ENCODE peak calls at places on chromosomes 12 and 14, in five cellular contexts. One of them, this sample, is unnamed. For H3K4me1, the result is how much of the 10 kb centered on the place peaks cover.

GRCh38 chr12:23756416-23756815 is 193.1 kb downstream of the SOX5 start:
- DNase-seq in SK-N-SH: no peak
- DNase-seq in K562: no peak
- DNase-seq in Panc1: no peak
- DNase-seq in endothelial cell of umbilical vein: no peak
- DNase-seq in this sample: no peak

GRCh38 chr12:106841471-106842302 is 67.2 kb downstream of the RIC8B start:
- DNase-seq in SK-N-SH: peak
- DNase-seq in K562: peak
- DNase-seq in Panc1: no peak
- DNase-seq in endothelial cell of umbilical vein: peak
- DNase-seq in this sample: no peak

GRCh38 chr12:111597731-111598636 is 1.1 kb downstream of the ATXN2 start:
- DNase-seq in Panc1: no peak
- DNase-seq in endothelial cell of umbilical vein: peak
- DNase-seq in SK-N-SH: peak
- DNase-seq in K562: peak
- DNase-seq in this sample: peak

GRCh38 chr14:105537580-105538474 is 11.4 kb downstream of the TMEM121 start:
- DNase-seq in SK-N-SH: peak
- DNase-seq in Panc1: no peak
- DNase-seq in K562: peak
- DNase-seq in endothelial cell of umbilical vein: no peak
- DNase-seq in this sample: no peak

GRCh38 chr14:54902143-54902520 is 494 bp downstream of the GCH1 start:
- DNase-seq in endothelial cell of umbilical vein: no peak
- DNase-seq in SK-N-SH: peak
- DNase-seq in K562: peak
- DNase-seq in Panc1: no peak
- DNase-seq in this sample: peak

GRCh38 chr12:119744900-119745606 is 77.1 kb downstream of the PRKAB1 start:
- DNase-seq in SK-N-SH: no peak
- DNase-seq in Panc1: no peak
- DNase-seq in endothelial cell of umbilical vein: no peak
- DNase-seq in K562: no peak
- DNase-seq in this sample: no peak

GRCh38 chr12:57754411-57755193 is at the start of gene MARCHF9:
- DNase-seq in endothelial cell of umbilical vein: no peak
- DNase-seq in SK-N-SH: peak
- DNase-seq in Panc1: no peak
- DNase-seq in K562: peak
- DNase-seq in this sample: peak

GRCh38 chr12:10211975-10212622 is 578 bp upstream of the GABARAPL1 start:
- DNase-seq in endothelial cell of umbilical vein: peak
- DNase-seq in SK-N-SH: peak
- DNase-seq in Panc1: peak
- DNase-seq in K562: peak
- DNase-seq in this sample: peak

GRCh38 chr12:15590180-15590826 is 198.9 kb downstream of the EPS8 start:
- DNase-seq in endothelial cell of umbilical vein: peak
- DNase-seq in SK-N-SH: peak
- DNase-seq in Panc1: peak
- DNase-seq in K562: peak
- DNase-seq in this sample: no peak

GRCh38 chr14:92122351-92122677 is 545 bp downstream of the CPSF2 start:
- DNase-seq in K562: no peak
- DNase-seq in endothelial cell of umbilical vein: peak
- DNase-seq in Panc1: no peak
- DNase-seq in SK-N-SH: no peak
- DNase-seq in this sample: no peak

GRCh38 chr12:102526701-102527100 is 46.3 kb upstream of the IGF1 start:
- DNase-seq in SK-N-SH: no peak
- DNase-seq in K562: no peak
- DNase-seq in Panc1: no peak
- DNase-seq in endothelial cell of umbilical vein: no peak
- DNase-seq in this sample: no peak

GRCh38 chr14:51596473-51596870 is 55.2 kb upstream of the FRMD6 start:
- DNase-seq in SK-N-SH: no peak
- DNase-seq in Panc1: no peak
- DNase-seq in endothelial cell of umbilical vein: no peak
- DNase-seq in K562: no peak
- DNase-seq in this sample: no peak

GRCh38 chr14:52227559-52228222 is 39.8 kb upstream of the PTGDR start:
- DNase-seq in endothelial cell of umbilical vein: no peak
- DNase-seq in Panc1: no peak
- DNase-seq in SK-N-SH: no peak
- DNase-seq in K562: no peak
- DNase-seq in this sample: no peak

GRCh38 chr12:56080556-56081138 is 682 bp downstream of the ERBB3 start:
- DNase-seq in Panc1: no peak
- DNase-seq in K562: peak
- DNase-seq in endothelial cell of umbilical vein: no peak
- DNase-seq in SK-N-SH: no peak
- DNase-seq in this sample: no peak

GRCh38 chr14:61461808-61462275 is 140.5 kb downstream of the PRKCH start:
- DNase-seq in Panc1: no peak
- DNase-seq in SK-N-SH: peak
- DNase-seq in endothelial cell of umbilical vein: peak
- DNase-seq in K562: peak
- DNase-seq in this sample: no peak

GRCh38 chr12:116545936-116546335 is 13.2 kb upstream of the MAP1LC3B2 start:
- DNase-seq in K562: no peak
- DNase-seq in SK-N-SH: no peak
- DNase-seq in endothelial cell of umbilical vein: no peak
- DNase-seq in Panc1: no peak
- DNase-seq in this sample: no peak

DNA sequence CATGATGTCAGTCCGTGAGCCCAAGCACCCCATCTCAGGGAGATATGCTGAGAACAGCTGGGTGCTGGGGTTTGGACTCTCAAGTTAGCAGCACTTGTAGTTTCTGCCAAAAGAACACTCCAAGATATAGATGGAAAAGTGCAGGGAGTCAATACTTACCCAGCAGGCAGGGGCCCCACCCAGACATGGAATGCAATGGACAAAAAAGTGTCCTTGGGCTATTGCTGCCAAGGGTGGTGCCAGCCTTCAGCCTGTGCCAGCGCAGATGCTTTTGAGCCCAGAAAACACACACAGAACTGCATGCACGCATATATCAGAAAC is 17.0 kb upstream of the IRF2BPL start:
- DNase-seq in K562: no peak
- DNase-seq in SK-N-SH: no peak
- DNase-seq in Panc1: no peak
- DNase-seq in endothelial cell of umbilical vein: no peak
- DNase-seq in this sample: no peak
- H3K4me1 ChIP-seq in K562: under half
- H3K4me1 ChIP-seq in SK-N-SH: half or more
- H3K4me1 ChIP-seq in Panc1: half or more
- H3K4me1 ChIP-seq in endothelial cell of umbilical vein: under half
- H3K4me1 ChIP-seq in this sample: half or more

DNA sequence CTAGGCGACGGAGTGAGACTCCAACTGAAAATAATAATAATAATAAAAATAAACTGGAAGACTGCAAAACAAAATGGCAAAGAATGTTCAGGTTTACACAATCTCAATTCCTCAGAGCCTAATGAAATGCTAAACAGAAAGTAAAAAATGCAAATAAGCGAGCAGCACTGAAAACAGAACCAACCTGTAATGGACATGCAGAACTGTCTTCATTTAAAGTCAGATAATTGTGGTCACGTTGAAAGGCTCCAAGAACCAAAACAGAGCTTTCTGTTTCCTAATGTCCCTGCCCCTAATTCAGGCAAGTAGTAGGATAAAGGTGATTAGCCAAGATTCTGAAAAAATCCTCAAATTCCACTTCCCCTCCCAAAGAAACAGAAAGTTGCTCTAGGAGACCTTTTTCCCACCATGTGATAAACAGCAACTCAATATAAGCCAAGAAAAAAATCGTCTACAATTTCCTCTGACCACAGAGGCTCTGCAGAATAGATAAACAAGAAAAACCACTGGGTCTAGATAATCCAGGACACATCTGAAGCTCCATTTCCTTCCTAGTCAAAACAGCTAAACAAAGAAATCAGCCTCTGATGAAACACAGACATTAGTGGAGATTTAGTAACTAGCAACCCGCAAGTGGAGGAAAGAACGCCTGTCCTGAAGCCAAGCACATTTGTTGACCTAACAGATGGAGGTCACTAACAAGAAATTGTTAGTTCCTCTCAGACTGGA is 3.0 kb downstream of the MIS18BP1 start:
- DNase-seq in endothelial cell of umbilical vein: peak
- DNase-seq in Panc1: no peak
- DNase-seq in K562: no peak
- DNase-seq in SK-N-SH: no peak
- DNase-seq in this sample: no peak
- TF ChIP-seq POLR2AphosphoS5 in endothelial cell of umbilical vein: no peak
- TF ChIP-seq POLR2AphosphoS5 in Panc1: no peak
- TF ChIP-seq POLR2AphosphoS5 in K562: no peak
- TF ChIP-seq POLR2AphosphoS5 in SK-N-SH: no peak
- TF ChIP-seq POLR2AphosphoS5 in this sample: no peak

DNA sequence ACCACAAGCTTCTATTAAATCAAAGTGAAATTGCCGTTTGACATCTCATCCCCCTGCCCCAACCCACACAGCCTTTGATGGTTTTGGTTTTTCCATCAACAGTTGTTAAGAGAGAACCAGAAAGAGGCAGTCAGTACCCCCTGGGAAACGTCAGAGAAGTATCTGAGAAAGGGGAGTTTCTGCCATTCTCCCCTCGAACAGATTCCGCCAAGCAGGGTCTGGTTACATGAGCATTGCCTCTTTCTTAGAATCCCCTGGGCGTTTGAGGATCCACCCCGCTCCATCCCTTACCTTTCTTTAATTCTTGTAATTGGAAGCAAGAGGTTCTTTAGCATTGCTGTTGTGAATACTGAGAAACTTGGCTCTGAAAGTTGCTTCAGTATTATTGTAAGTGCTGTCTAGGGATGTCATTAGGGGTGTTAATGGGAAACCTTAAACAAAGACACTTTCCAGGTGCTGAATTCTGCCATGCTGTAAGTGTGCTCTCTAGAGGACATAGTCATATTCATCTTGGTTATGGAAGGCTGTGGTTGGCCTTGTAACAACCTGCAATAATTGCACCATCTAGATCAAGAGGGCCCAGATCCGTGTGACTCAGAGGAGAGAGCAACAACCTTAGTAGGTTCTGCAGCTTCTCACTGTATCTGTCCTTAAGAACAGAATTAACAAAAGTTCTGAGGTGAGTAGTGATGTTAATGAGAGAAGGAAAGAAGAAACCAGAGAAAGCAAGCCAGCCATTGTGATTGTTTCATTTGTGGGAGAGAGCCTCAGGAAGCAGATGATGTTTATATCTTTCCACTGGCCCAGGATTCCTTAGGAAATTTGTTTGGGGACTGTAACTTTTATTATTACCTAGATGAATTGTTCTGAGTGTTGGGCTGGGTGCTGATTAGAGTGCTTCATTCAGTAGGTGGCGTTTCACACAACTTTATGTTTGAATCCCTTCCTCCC is 8.9 kb downstream of the TMBIM6 start:
- DNase-seq in K562: no peak
- DNase-seq in Panc1: no peak
- DNase-seq in SK-N-SH: no peak
- DNase-seq in endothelial cell of umbilical vein: peak
- DNase-seq in this sample: no peak
- TF ChIP-seq CTCF in K562: no peak
- TF ChIP-seq CTCF in Panc1: peak
- TF ChIP-seq CTCF in SK-N-SH: no peak
- TF ChIP-seq CTCF in endothelial cell of umbilical vein: no peak
- TF ChIP-seq CTCF in this sample: no peak

DNA sequence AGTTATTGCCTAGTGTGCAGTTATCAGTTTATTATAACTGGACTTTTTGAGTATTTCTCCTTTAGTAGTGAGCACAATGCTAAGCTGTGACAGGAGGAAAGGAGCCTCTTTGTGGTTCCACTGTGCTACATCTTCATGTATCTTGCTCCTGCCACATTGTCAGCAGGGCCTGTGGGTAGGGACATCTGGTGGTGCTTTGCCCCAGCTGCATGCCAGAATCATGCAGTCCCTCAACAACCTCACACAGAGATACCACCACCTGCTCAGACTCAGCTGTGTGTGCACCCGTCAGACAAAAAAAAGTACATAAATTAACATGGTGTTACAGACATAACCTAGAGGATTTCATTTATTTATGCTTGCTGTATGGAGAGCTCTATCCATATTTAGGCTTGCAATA is 51.1 kb downstream of the MIS18BP1 start:
- DNase-seq in SK-N-SH: peak
- DNase-seq in Panc1: no peak
- DNase-seq in K562: no peak
- DNase-seq in endothelial cell of umbilical vein: peak
- DNase-seq in this sample: no peak
- H3K4me1 ChIP-seq in SK-N-SH: under half
- H3K4me1 ChIP-seq in Panc1: under half
- H3K4me1 ChIP-seq in K562: under half
- H3K4me1 ChIP-seq in endothelial cell of umbilical vein: under half
- H3K4me1 ChIP-seq in this sample: under half

GRCh38 chr12:88644946-88645702 is 64.9 kb upstream of the KITLG start:
- DNase-seq in Panc1: no peak
- DNase-seq in endothelial cell of umbilical vein: no peak
- DNase-seq in K562: no peak
- DNase-seq in SK-N-SH: no peak
- DNase-seq in this sample: no peak

GRCh38 chr12:88646824-88647223 is 66.6 kb upstream of the KITLG start:
- DNase-seq in endothelial cell of umbilical vein: no peak
- DNase-seq in K562: no peak
- DNase-seq in Panc1: no peak
- DNase-seq in SK-N-SH: no peak
- DNase-seq in this sample: no peak

GRCh38 chr12:88639361-88639760 is 59.1 kb upstream of the KITLG start:
- DNase-seq in K562: no peak
- DNase-seq in endothelial cell of umbilical vein: no peak
- DNase-seq in SK-N-SH: no peak
- DNase-seq in Panc1: no peak
- DNase-seq in this sample: no peak

GRCh38 chr12:88642675-88643431 is 62.6 kb upstream of the KITLG start:
- DNase-seq in endothelial cell of umbilical vein: no peak
- DNase-seq in Panc1: no peak
- DNase-seq in SK-N-SH: no peak
- DNase-seq in K562: no peak
- DNase-seq in this sample: no peak

GRCh38 chr12:88643685-88644084 is 63.4 kb upstream of the KITLG start:
- DNase-seq in SK-N-SH: no peak
- DNase-seq in Panc1: no peak
- DNase-seq in K562: no peak
- DNase-seq in endothelial cell of umbilical vein: no peak
- DNase-seq in this sample: no peak
- TF ChIP-seq POLR2AphosphoS5 in SK-N-SH: no peak
- TF ChIP-seq POLR2AphosphoS5 in Panc1: no peak
- TF ChIP-seq POLR2AphosphoS5 in K562: no peak
- TF ChIP-seq POLR2AphosphoS5 in endothelial cell of umbilical vein: no peak
- TF ChIP-seq POLR2AphosphoS5 in this sample: no peak

This sample was measured in suprapubic skin.